ENCODE peak calls at places on chromosome 11, in seven cellular contexts. O is MM.1S, Y is COR-L47, A is IMR-90, R is NAMALWA, Z is lower lobe of right lung, M is posterior vena cava. J is an unnamed sample.

GRCh38 chr11:57432714-57433163 is 5.8 kb upstream of the SLC43A3 start:
- DNase-seq in O (no peak), Y (no peak), A (peak; percentile 93), R (no peak), Z (peak; percentile 61), M (no peak), J (no peak)

GRCh38 chr11:1336836-1337646 is 27.6 kb upstream of the TOLLIP start:
- DNase-seq in O (no peak), Y (no peak), A (no peak), R (no peak), Z (peak; percentile 79), M (peak; percentile 89), J (peak; percentile 28)

GRCh38 chr11:115576606-115577005 is 72.4 kb upstream of the CADM1 start:
- DNase-seq in O (no peak), Y (no peak), A (no peak), R (no peak), Z (no peak), M (no peak), J (no peak)

GRCh38 chr11:79708319-79708928 is 267.6 kb upstream of the TENM4 start:
- DNase-seq in O (peak; percentile 61), Y (peak; percentile 51), A (peak; percentile 50), R (peak; percentile 67), Z (no peak), M (no peak), J (no peak)

GRCh38 chr11:46247090-46247489 is 30.4 kb upstream of the CREB3L1 start:
- DNase-seq in O (no peak), Y (no peak), A (no peak), R (no peak), Z (no peak), M (no peak), J (no peak)

GRCh38 chr11:132456735-132457328 is 1075.5 kb downstream of the OPCML start:
- DNase-seq in O (no peak), Y (no peak), A (no peak), R (no peak), Z (no peak), M (no peak), J (no peak)

GRCh38 chr11:11313426-11313825 is 39.6 kb downstream of the CSNK2A3 start:
- DNase-seq in O (no peak), Y (no peak), A (peak; percentile 50), R (no peak), Z (peak; percentile 58), M (no peak), J (no peak)

GRCh38 chr11:73225851-73226250 is 7.8 kb downstream of the P2RY2 start:
- DNase-seq in O (no peak), Y (no peak), A (no peak), R (no peak), Z (no peak), M (peak; percentile 24), J (no peak)

GRCh38 chr11:27524155-27524554 is 17.6 kb upstream of the LIN7C start:
- DNase-seq in O (no peak), Y (no peak), A (peak; percentile 66), R (peak; percentile 16), Z (no peak), M (no peak), J (no peak)

GRCh38 chr11:15123849-15124248 is 9.1 kb downstream of the INSC start:
- DNase-seq in O (no peak), Y (no peak), A (peak; percentile 90), R (no peak), Z (no peak), M (no peak), J (no peak)